ENCODE peak calls at places on chromosomes 5 and 9, in nine cellular contexts. U is GM23338, S is astrocyte of the spinal cord, L is mucosa of descending colon, W is bronchial epithelial cell, T is endodermal cell, E is HCT116, N is uterus, A is mammary epithelial cell. Y is an unnamed sample.

GRCh38 chr9:123401879-123402513 is 46.0 kb downstream of the CRB2 start:
- DNase-seq in U (peak; percentile 81), W (peak; percentile 32), A (peak; percentile 11), S (peak; percentile 54), L (peak; percentile 57), N (no peak), T (peak; percentile 85), E (peak; percentile 23), Y (peak; percentile 16)

GRCh38 chr9:79574716-79575242 is 3.0 kb downstream of the TLE4 start:
- DNase-seq in U (no peak), L (no peak), S (peak; percentile 46), E (no peak), T (no peak), A (no peak), N (no peak), W (peak; percentile 23), Y (no peak)

GRCh38 chr9:98318834-98319478 is 63.5 kb upstream of the TBC1D2 start:
- DNase-seq in N (no peak), T (no peak), E (no peak), S (peak; percentile 50), U (no peak), A (no peak), L (no peak), W (peak; percentile 49), Y (no peak)

GRCh38 chr5:13217636-13218035 is 726.9 kb downstream of the DNAH5 start:
- DNase-seq in E (no peak), S (peak; percentile 9), T (no peak), N (no peak), W (no peak), U (no peak), L (no peak), A (no peak), Y (no peak)

GRCh38 chr9:91775011-91775707 is 174.9 kb downstream of the ROR2 start:
- DNase-seq in S (peak; percentile 47), U (peak; percentile 89), W (peak; percentile 33), N (peak; percentile 68), A (peak; percentile 37), L (peak; percentile 72), T (peak; percentile 92), E (peak; percentile 31), Y (no peak)

GRCh38 chr5:154384480-154385235 is 61.1 kb upstream of the SAP30L start:
- DNase-seq in W (no peak), S (no peak), T (peak; percentile 85), A (no peak), U (no peak), E (no peak), N (no peak), L (peak; percentile 13), Y (no peak)

GRCh38 chr9:111066427-111066826 is 28.2 kb upstream of the LPAR1 start:
- DNase-seq in E (no peak), A (no peak), S (no peak), W (no peak), T (no peak), U (no peak), L (no peak), N (no peak), Y (peak; percentile 24)

GRCh38 chr5:65198777-65199120 is 283.0 kb downstream of the ADAMTS6 start:
- DNase-seq in T (no peak), E (no peak), W (peak; percentile 98), A (peak; percentile 99), L (no peak), N (no peak), U (no peak), S (peak; percentile 97), Y (peak; percentile 98)

GRCh38 chr9:122221223-122221811 is 7.4 kb downstream of the LHX6 start:
- DNase-seq in W (no peak), E (no peak), U (peak; percentile 87), L (no peak), N (no peak), A (no peak), T (peak; percentile 81), S (no peak), Y (no peak)

GRCh38 chr5:78287833-78288232 is 6.7 kb downstream of the AP3B1 start:
- DNase-seq in A (peak; percentile 60), L (no peak), E (peak; percentile 23), U (no peak), T (no peak), W (peak; percentile 81), N (no peak), S (peak; percentile 70), Y (peak; percentile 17)

GRCh38 chr9:16726718-16727451 is 143.6 kb downstream of the BNC2 start:
- DNase-seq in N (peak; percentile 87), S (peak; percentile 90), L (peak; percentile 44), E (no peak), U (peak; percentile 87), A (peak; percentile 71), W (peak; percentile 53), T (peak; percentile 91), Y (peak; percentile 64)

GRCh38 chr9:38015267-38015666 is 53.8 kb downstream of the SHB start:
- DNase-seq in E (no peak), L (no peak), U (no peak), A (no peak), T (no peak), S (no peak), N (no peak), W (no peak), Y (no peak)

GRCh38 chr5:74167930-74168315 is 472.6 kb downstream of the ENC1 start:
- DNase-seq in E (no peak), A (no peak), L (no peak), S (no peak), W (no peak), U (no peak), T (no peak), N (no peak), Y (no peak)

GRCh38 chr9:68780735-68781134 is 75.7 kb downstream of the PIP5K1B start:
- DNase-seq in A (peak; percentile 12), W (no peak), E (no peak), N (no peak), U (no peak), T (no peak), S (peak; percentile 9), L (peak; percentile 17), Y (no peak)

GRCh38 chr5:126961702-126962101 is 68.7 kb downstream of the MARCHF3 start:
- DNase-seq in U (no peak), N (no peak), E (no peak), L (no peak), T (no peak), S (no peak), A (peak; percentile 84), W (peak; percentile 97), Y (no peak)

DNA sequence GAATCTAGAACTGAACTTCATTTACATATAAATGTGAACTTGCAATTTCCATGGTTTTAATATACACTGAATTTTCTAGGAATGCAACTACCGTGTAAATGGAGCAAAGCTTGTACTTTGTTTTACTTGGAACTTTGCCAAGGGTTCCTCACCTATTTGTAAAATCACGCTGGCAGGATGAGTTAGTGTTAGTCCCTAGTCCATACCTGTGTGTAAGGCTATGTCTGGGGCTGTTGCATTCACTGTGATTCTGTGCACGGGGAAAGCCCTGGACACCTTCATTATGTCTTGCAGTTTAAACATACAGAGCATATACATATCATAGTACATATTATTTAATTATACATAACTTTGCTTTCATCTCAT is 119.9 kb downstream of the PAX5 start:
- DNase-seq in S (no peak), W (no peak), L (no peak), U (no peak), A (no peak), T (no peak), E (no peak), N (no peak), Y (no peak)
- H3K4me3 ChIP-seq in S (no peak overlapping the region), W (no peak overlapping the region), L (no peak overlapping the region), U (no peak overlapping the region), A (no peak overlapping the region), T (no peak overlapping the region), E (no peak overlapping the region), N (no peak overlapping the region), Y (no peak overlapping the region)

DNA sequence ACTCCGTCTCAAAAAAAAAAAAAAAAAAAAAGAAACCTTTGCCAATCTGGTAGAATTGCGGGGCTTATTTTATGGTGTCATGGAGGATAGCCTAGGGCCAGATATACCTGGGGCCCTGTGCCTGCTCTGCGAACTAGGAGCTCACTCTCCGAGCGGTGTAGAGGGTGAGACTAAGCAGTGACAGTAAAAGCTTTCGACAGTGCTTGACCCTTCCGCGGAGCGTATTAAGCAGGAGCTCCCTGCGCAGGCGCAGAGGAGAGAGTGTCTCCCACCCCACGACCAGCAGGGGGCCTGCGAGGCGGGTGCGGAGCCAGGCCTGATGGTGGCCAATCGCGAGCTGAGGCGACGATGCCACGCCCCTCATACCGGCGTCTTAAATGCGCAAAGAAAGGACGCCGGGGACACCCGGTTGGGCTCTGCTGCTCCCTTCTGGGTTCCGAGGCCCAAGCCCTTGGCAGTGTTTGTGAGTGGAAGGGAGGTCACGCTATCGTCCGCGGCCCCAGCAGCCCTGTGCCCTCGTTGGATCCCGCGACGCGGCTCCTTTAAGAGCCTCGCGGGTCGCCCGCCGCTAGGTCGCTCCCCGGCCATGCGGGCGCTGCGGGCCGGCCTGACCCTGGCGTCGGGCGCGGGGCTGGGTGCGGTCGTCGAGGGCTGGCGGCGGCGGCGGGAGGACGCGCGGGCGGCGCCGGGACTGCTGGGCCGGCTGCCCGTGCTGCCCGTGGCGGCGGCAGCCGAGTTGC is at the start of gene ENDOG:
- DNase-seq in W (peak; percentile 91), S (peak; percentile 97), E (peak; percentile 93), L (peak; percentile 98), U (peak; percentile 98), T (peak; percentile 99), A (peak; percentile 93), N (peak; percentile 98), Y (peak; percentile 82)
- TF ChIP-seq CTCF in W (peak; percentile 100), S (peak; percentile 90), E (peak; percentile 70), L (peak; percentile 97), U (peak; percentile 56), T (peak; percentile 84), A (peak; percentile 96), N (peak; percentile 97), Y (peak; percentile 96)

DNA sequence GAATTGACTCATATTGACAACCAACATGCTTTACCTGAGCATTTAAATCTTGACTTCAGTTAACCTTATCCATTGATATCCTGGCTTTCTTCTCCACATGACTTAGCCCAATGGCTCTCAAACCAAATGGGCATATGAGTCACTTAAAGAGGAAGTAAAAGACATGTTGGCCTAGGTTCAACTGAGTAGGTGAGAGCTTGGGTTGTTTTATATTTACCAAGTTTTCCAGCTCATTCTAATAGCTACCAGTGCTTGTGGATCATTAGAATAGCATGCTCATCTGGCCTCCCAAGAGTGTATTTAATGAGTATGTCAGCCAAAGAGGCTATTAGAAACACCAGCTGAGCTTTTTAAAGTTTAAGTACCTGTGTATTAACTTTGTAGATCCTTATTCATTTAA is 1049.0 kb downstream of the PTPRD start:
- DNase-seq in W (peak; percentile 8), E (no peak), N (no peak), U (no peak), L (no peak), A (no peak), T (no peak), S (no peak), Y (no peak)
- H3K4me3 ChIP-seq in W (no peak overlapping the region), E (no peak overlapping the region), N (no peak overlapping the region), U (no peak overlapping the region), L (no peak overlapping the region), A (no peak overlapping the region), T (no peak overlapping the region), S (no peak overlapping the region), Y (no peak overlapping the region)

DNA sequence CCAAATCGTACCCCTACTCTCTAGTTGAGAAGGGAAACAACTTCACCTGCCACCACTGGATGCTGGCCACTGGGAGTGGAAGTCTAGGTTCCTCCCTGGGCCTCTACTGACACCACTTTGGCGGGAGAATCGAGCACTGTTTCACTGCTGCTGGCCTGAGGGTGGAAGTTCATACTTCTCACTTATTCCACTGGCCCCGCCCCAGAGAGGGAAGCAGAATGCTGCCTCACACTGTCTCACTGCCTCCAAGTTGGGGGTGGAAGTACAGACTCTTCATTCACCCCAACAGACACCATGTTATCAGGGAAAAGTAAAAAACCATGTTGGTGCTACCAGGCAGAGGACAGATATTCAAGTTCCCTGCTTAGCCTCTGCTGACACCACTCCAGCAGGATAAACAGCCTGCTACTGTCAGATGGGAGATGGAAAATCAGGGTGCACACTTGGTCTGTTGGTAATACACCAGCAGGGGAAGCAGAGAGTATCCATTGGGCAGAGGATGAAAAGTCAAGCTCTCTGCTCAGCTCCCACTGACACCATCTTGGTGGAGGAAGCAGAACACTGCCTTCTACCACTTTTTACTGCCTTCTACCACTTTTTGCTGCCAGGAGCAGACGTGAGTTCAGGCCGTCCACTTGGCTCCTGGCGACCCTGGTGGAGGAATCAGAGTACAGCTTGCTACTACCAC is 159.4 kb downstream of the SIL1 start:
- DNase-seq in A (no peak), N (no peak), S (no peak), L (no peak), W (no peak), T (peak; percentile 64), E (no peak), U (peak; percentile 69), Y (no peak)
- TF ChIP-seq CTCF in A (peak; percentile 10), N (no peak), S (peak; percentile 10), L (no peak), W (no peak), T (peak; percentile 69), E (peak; percentile 43), U (peak; percentile 49), Y (no peak)